ENCODE peak calls at places on chromosomes 12 and 14, in eight cellular contexts. N is AG10803, V is body of pancreas, R is GM12865, T is GM06990, Q is A673, E is RWPE2, M is kidney epithelial cell. J is an unnamed sample.

GRCh38 chr12:55829967-55830600 is 697 bp upstream of the DNAJC14 start:
- DNase-seq in N (no peak), V (peak), R (peak), T (no peak), Q (no peak), E (no peak), M (no peak), J (no peak)

GRCh38 chr12:74535536-74535935 is 2.1 kb upstream of the ATXN7L3B start:
- DNase-seq in N (no peak), V (no peak), R (peak), T (no peak), Q (peak), E (no peak), M (no peak), J (no peak)

GRCh38 chr14:20429801-20430669 is 5.9 kb downstream of the KLHL33 start:
- DNase-seq in N (no peak), V (peak), R (no peak), T (no peak), Q (no peak), E (no peak), M (no peak), J (no peak)

GRCh38 chr12:60263146-60263545 is 667.3 kb downstream of the SLC16A7 start:
- DNase-seq in N (peak), V (no peak), R (no peak), T (no peak), Q (no peak), E (no peak), M (no peak), J (peak)

GRCh38 chr12:52044284-52044983 is 6.8 kb upstream of the NR4A1 start:
- DNase-seq in N (peak), V (peak), R (no peak), T (no peak), Q (no peak), E (no peak), M (no peak), J (peak)

GRCh38 chr12:45895961-45896360 is 94.4 kb downstream of the SCAF11 start:
- DNase-seq in N (no peak), V (no peak), R (no peak), T (no peak), Q (no peak), E (no peak), M (no peak), J (no peak)

GRCh38 chr12:25286837-25287236 is 36.1 kb upstream of the KRAS start:
- DNase-seq in N (no peak), V (no peak), R (no peak), T (no peak), Q (no peak), E (no peak), M (no peak), J (no peak)

GRCh38 chr14:23115492-23115850 is 3.6 kb downstream of the CEBPE start:
- DNase-seq in N (no peak), V (no peak), R (no peak), T (no peak), Q (no peak), E (no peak), M (no peak), J (no peak)

GRCh38 chr12:44581642-44582242 is 294.4 kb downstream of the NELL2 start:
- DNase-seq in N (no peak), V (no peak), R (no peak), T (no peak), Q (peak), E (no peak), M (no peak), J (no peak)

GRCh38 chr14:65840786-65841185 is 428.3 kb downstream of the FUT8 start:
- DNase-seq in N (peak), V (no peak), R (no peak), T (no peak), Q (no peak), E (no peak), M (peak), J (peak)

GRCh38 chr12:118061876-118062791 is 1.2 kb upstream of the WSB2 start:
- DNase-seq in N (peak), V (peak), R (peak), T (peak), Q (peak), E (no peak), M (no peak), J (peak)

GRCh38 chr12:65121049-65121955 is at the start of gene WIF1:
- DNase-seq in N (no peak), V (peak), R (peak), T (peak), Q (peak), E (peak), M (no peak), J (peak)

GRCh38 chr14:23370221-23370620 is 2.4 kb upstream of the IL25 start:
- DNase-seq in N (no peak), V (no peak), R (no peak), T (no peak), Q (no peak), E (no peak), M (no peak), J (no peak)

GRCh38 chr12:65192963-65193516 is 23.7 kb downstream of the LEMD3 start:
- DNase-seq in N (no peak), V (no peak), R (no peak), T (no peak), Q (no peak), E (no peak), M (no peak), J (no peak)

GRCh38 chr12:22088886-22089285 is 42.9 kb downstream of the CMAS start:
- DNase-seq in N (no peak), V (no peak), R (no peak), T (no peak), Q (no peak), E (no peak), M (no peak), J (no peak)

GRCh38 chr12:19643635-19644034 is 204.3 kb downstream of the AEBP2 start:
- DNase-seq in N (peak), V (no peak), R (no peak), T (no peak), Q (peak), E (no peak), M (peak), J (peak)

GRCh38 chr14:51444381-51445000 is 204.4 kb downstream of the TMX1 start:
- DNase-seq in N (peak), V (no peak), R (no peak), T (no peak), Q (no peak), E (no peak), M (no peak), J (no peak)

GRCh38 chr14:98120831-98121464 is 1151.0 kb downstream of the BCL11B start:
- DNase-seq in N (no peak), V (no peak), R (peak), T (no peak), Q (no peak), E (no peak), M (no peak), J (no peak)

GRCh38 chr12:32444895-32445294 is 45.5 kb downstream of the FGD4 start:
- DNase-seq in N (peak), V (peak), R (no peak), T (no peak), Q (peak), E (no peak), M (peak), J (peak)

GRCh38 chr14:54338696-54339317 is 58.0 kb upstream of the CDKN3 start:
- DNase-seq in N (peak), V (no peak), R (peak), T (no peak), Q (peak), E (no peak), M (no peak), J (peak)

GRCh38 chr14:64952598-64953309 is 10.2 kb upstream of the GPX2 start:
- DNase-seq in N (no peak), V (no peak), R (peak), T (peak), Q (peak), E (no peak), M (no peak), J (no peak)

GRCh38 chr12:64169999-64170398 is 52.1 kb downstream of the KICS2 start:
- DNase-seq in N (no peak), V (no peak), R (no peak), T (no peak), Q (peak), E (no peak), M (no peak), J (no peak)

GRCh38 chr14:80388980-80389711 is 177.8 kb upstream of the DIO2 start:
- DNase-seq in N (peak), V (no peak), R (no peak), T (no peak), Q (no peak), E (no peak), M (peak), J (peak)

DNA sequence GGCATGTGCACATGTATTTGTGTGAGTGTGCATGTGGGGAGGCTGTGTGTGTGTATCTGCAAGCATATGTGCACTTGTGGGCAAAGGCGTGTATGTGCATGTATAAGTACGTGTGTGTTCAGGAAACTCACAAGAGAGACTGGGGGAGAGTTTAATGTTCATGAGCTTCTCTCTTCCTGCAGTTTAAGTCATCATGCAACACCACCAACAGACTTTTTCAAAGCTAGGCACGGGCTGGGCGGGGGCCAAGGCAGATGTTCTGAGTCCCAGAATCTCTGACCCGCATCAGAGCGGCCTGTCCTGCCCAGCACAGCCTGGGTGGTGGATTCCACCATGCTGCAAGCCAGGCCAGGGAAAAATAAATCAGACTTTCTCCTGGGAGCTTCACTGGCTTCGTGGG is 75.8 kb downstream of the PITPNM2 start:
- DNase-seq in N (peak), V (no peak), R (no peak), T (no peak), Q (no peak), E (no peak), M (no peak), J (no peak)
- H3K4me3 ChIP-seq in N (no peak), V (no peak), R (no peak), T (no peak), Q (no peak), E (no peak), M (no peak), J (no peak)

DNA sequence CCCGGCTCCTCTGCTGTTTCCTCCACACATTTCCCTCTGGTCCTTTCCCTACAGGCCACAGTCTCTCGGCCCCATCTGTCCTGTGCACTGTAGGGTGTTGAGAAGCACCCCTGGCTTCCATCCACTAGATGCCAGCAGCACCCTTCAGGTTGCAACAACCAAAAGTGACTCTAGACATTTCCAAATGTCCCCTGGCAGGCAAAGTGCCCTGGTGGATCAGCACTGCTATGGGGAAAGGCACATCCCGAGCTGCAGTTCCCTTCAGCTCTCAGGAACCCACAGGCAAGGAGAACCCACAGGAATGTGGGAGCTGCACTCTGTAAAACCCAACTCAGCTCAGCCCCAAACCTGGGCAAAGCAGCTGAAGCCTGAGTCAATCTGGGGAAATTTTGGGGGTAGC is 77.0 kb downstream of the RBM19 start:
- DNase-seq in N (peak), V (no peak), R (no peak), T (no peak), Q (no peak), E (no peak), M (no peak), J (peak)
- TF ChIP-seq CTCF in N (peak), V (no peak), R (no peak), T (no peak), Q (no peak), E (no peak), M (no peak), J (no peak)

DNA sequence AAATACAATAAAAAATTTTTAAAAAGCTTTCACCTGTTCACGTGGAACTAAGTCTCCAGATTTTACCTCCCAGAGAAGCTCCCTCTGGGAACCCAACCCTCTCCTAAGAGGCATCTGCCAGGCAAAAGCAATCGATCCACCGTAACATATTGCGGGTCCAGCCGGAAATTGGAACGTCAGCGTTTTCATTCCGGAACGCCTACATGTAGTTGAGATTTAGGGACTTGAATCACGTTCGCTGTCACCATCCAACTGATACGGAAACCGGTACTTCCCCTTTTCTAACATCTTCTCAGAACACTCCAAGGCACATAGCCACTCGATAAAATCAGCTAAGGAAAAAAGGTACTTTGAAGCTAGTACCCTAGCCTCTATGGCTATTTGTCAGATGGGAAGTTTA is 70.3 kb downstream of the COX16 start:
- DNase-seq in N (no peak), V (no peak), R (peak), T (peak), Q (peak), E (no peak), M (no peak), J (no peak)
- H3K4me3 ChIP-seq in N (no peak), V (no peak), R (no peak), T (no peak), Q (no peak), E (no peak), M (no peak), J (no peak)

DNA sequence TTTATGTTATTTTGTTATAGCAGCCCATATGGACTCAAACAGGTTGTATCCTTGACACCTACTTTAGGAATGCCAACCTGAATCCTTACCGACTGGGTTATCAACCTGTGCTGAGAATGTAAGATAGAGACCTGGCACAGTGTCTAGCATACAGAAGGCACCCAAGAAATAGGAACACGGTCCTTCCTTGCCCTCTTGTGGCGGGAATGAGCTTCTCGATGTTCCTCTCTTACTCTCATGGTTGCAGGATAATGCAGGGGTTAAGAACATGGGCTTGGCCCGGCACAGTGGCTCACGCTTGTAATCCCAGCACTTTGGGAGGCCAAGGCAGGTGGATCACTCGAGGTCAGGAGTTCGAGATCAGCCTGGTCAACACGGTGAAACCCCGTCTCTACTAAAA is 6.5 kb downstream of the C12orf43 start:
- DNase-seq in N (peak), V (peak), R (no peak), T (no peak), Q (peak), E (no peak), M (peak), J (peak)
- TF ChIP-seq CTCF in N (peak), V (peak), R (no peak), T (peak), Q (peak), E (peak), M (peak), J (peak)

DNA sequence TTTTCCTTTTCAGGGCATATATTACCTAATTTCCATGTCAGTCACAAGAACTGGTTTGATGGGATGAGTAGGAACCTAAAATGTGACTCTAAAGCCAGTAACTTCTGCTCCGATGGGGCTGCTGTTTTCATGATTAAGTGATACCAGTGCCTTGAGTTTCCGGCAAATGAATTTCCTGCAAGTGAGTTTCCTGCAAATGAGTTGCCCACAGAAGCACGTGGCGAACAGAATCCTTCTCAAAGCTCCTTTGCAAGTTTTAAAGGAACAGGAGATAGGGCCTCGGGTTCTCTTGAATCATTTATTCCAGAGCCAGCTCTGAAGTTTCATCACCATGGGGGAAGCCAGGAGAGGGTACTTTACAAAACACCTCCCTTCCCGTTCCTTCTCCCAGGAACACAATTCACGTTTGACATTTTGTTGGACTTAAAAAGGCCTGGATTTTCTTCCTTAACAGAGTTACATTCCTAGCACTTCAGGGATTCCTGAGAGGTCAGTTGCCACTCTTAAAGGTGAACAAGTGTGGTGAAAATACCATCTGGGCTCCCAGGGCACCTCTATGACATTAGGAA is 2.2 kb upstream of the PPTC7 start:
- DNase-seq in N (peak), V (peak), R (no peak), T (no peak), Q (no peak), E (no peak), M (no peak), J (no peak)
- H3K4me3 ChIP-seq in N (no peak), V (no peak), R (no peak), T (no peak), Q (no peak), E (no peak), M (no peak), J (no peak)

DNA sequence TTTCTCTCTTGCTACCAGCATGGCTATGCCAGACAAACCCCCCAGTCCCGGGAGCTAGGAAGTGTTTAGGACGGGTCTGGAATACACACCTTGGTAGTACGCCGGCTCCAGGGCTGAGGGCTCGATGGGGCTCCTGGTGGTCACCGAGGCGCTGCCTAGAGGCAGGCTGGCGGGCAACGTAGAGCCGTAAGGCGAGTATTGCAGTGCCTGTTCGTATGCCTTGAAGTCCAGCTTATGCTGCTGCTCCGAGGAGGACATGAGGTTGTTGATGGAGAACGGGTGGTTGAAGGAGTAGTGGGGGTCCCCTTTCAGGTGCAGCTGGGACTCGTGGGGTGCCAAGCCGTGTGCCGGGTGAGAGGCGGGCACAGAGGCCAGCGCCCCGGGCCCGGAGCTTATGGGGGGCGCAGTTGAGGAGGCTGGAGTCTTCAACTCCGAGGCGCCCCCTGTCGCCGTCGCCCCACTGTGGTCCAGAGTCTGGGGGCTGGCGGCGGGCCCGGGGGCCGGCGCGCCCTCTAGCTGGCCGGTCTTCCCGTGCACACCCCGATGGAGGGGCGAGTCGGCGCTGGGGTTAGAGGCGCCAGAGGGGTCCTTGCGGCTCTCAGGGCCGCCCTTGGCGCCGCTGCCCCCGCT is 3.6 kb downstream of the FOXA1 start:
- DNase-seq in N (no peak), V (no peak), R (no peak), T (no peak), Q (no peak), E (peak), M (no peak), J (no peak)
- TF ChIP-seq CTCF in N (no peak), V (no peak), R (no peak), T (no peak), Q (peak), E (peak), M (peak), J (no peak)

DNA sequence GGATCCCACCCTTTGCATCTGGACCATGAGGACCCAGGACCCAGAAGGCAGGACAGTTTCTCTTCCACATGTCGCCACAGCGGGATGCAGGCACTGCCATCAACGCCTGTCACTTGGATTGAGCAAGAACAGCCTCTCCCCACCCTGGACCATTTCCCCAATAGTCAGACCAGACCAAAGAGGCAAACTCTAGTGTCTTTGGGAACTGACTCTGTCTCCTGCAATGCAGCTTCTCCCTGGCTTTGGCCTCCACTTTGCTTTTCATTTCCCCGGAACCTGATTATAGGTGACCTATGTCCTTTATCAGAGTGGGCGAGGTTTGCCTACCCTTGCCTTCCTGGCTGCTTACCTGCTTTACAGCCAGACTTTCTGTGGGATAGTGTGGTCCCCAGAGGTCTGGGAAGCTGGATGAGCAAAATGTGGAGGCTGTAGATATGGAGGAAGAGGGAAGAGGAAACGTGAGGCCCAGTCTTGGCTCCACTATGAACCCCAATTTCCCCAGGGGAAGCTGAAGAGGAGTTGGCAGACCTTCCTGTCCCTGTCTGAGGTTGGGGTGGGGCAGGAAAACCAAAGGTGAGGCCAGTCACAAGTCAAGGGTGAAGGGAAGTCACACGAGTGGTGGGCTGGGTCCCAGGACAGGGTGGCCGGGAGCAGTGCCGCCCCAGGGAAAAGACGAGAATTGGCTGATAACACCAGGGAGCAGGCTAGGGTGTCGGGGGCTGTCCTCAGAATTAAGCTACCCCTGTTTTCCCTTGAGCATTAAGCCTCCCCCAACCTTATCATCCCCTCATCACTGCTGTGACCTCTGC is 3.3 kb downstream of the VDR start:
- DNase-seq in N (no peak), V (peak), R (no peak), T (no peak), Q (no peak), E (no peak), M (no peak), J (no peak)
- H3K4me3 ChIP-seq in N (no peak), V (no peak), R (no peak), T (no peak), Q (no peak), E (no peak), M (no peak), J (no peak)